ENCODE peak calls at places on chromosomes 1 and 21, in eight cellular contexts. T is lower leg skin, V is OCI-LY7, S is cardiac fibroblast, L is mammary epithelial cell, O is breast epithelium, M is AG04449, Q is fibroblast of lung. P is an unnamed sample.

GRCh38 chr1:235642021-235642942 is 7.3 kb downstream of the GNG4 start:
- DNase-seq in O (no peak), L (peak; percentile 61), T (peak; percentile 84), S (peak; percentile 52), M (no peak), V (peak; percentile 9), Q (peak; percentile 70), P (peak; percentile 42)

GRCh38 chr1:20720631-20721051 is 2.8 kb upstream of the KIF17 start:
- DNase-seq in T (peak; percentile 56), L (no peak), V (no peak), S (no peak), M (no peak), Q (no peak), O (no peak), P (no peak)

GRCh38 chr21:31895069-31895851 is 22.4 kb downstream of the HUNK start:
- DNase-seq in T (peak; percentile 71), O (no peak), L (no peak), M (no peak), S (no peak), Q (peak; percentile 19), V (no peak), P (no peak)

GRCh38 chr21:34235514-34235913 is 128.3 kb upstream of the KCNE2 start:
- DNase-seq in S (no peak), M (no peak), T (no peak), Q (no peak), O (no peak), L (no peak), V (no peak), P (no peak)

GRCh38 chr1:7989762-7990428 is 28.4 kb downstream of the PARK7 start:
- DNase-seq in L (no peak), T (no peak), O (no peak), Q (no peak), V (no peak), M (no peak), S (no peak), P (no peak)

GRCh38 chr21:35002879-35003722 is 46.0 kb downstream of the RUNX1 start:
- DNase-seq in V (no peak), M (peak; percentile 19), S (peak; percentile 89), L (peak; percentile 66), T (no peak), O (no peak), Q (peak; percentile 94), P (no peak)

GRCh38 chr1:20069932-20070331 is at the start of gene PLA2G5:
- DNase-seq in M (no peak), S (peak; percentile 6), L (no peak), V (no peak), Q (peak; percentile 79), O (no peak), T (peak; percentile 87), P (no peak)

GRCh38 chr1:8873506-8874229 is 4.8 kb downstream of the ENO1 start:
- DNase-seq in V (no peak), M (peak; percentile 86), T (peak; percentile 93), S (peak; percentile 98), Q (peak; percentile 99), O (peak; percentile 87), L (peak; percentile 99), P (peak; percentile 93)

GRCh38 chr1:206905295-206906164 is 8.3 kb downstream of the IL24 start:
- DNase-seq in Q (peak; percentile 94), T (peak; percentile 79), V (peak; percentile 70), S (peak; percentile 99), M (peak; percentile 70), L (peak; percentile 97), O (no peak), P (peak; percentile 82)

GRCh38 chr1:160366731-160367515 is at the start of gene NHLH1:
- DNase-seq in O (no peak), V (no peak), Q (no peak), M (no peak), L (no peak), T (peak; percentile 72), S (no peak), P (no peak)

GRCh38 chr1:48873944-48874343 is 97.3 kb upstream of the BEND5 start:
- DNase-seq in T (no peak), S (no peak), O (no peak), M (no peak), V (no peak), Q (no peak), L (no peak), P (no peak)

GRCh38 chr1:207941664-207942063 is 30.7 kb upstream of the CD34 start:
- DNase-seq in L (peak; percentile 23), M (no peak), Q (peak; percentile 79), O (peak; percentile 66), T (peak; percentile 95), V (no peak), S (peak; percentile 93), P (no peak)

GRCh38 chr1:117045644-117046043 is 14.5 kb upstream of the TTF2 start:
- DNase-seq in O (no peak), V (no peak), Q (no peak), L (no peak), T (no peak), M (no peak), S (peak; percentile 84), P (no peak)

GRCh38 chr1:86887479-86888162 is 26.3 kb downstream of the SELENOF start:
- DNase-seq in Q (no peak), T (no peak), V (no peak), S (no peak), O (no peak), L (no peak), M (no peak), P (no peak)

DNA sequence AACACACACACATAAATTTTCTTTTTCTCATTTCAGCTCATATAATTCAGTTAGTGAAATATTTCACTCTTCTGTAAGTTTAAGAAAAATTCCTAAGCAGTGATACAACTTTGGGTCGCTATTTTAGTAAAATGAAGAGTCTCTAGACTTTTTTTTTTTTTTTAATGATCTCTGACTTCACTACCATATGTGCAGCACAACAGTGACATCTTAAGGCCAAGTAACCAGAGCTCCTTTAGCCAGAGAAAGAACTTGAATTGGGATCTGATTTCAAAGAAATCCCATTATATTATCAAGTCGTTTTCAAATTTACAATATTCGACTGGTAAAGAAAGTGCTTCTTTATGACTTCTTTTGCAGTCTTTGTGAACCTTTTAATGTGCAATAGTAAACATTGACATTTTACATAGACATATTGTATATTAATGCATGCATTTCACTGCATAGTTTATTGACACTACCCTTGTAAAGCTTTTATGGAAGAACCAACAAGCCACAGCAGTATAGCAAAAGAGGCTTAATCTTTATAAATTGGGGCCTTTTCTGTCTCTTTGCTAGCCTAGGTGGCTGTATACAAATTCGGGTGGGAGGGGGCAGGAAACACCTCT is 62.2 kb downstream of the LRRC40 start:
- DNase-seq in S (peak; percentile 72), V (no peak), M (peak; percentile 12), O (no peak), Q (peak; percentile 38), T (no peak), L (no peak), P (peak; percentile 20)
- TF ChIP-seq CTCF in S (peak; percentile 29), V (no peak), M (peak; percentile 23), O (no peak), Q (peak; percentile 47), T (no peak), L (no peak), P (peak; percentile 25)

GRCh38 chr1:223133301-223133823 is 9.7 kb downstream of the TLR5 start:
- DNase-seq in O (no peak), Q (no peak), M (no peak), V (no peak), T (peak; percentile 82), S (no peak), L (no peak), P (no peak)
- H3K4me3 ChIP-seq in O (peak overlapping the region; percentile 49), Q (no peak overlapping the region), M (no peak overlapping the region), V (no peak overlapping the region), T (no peak overlapping the region), S (no peak overlapping the region), L (no peak overlapping the region), P (no peak overlapping the region)

DNA sequence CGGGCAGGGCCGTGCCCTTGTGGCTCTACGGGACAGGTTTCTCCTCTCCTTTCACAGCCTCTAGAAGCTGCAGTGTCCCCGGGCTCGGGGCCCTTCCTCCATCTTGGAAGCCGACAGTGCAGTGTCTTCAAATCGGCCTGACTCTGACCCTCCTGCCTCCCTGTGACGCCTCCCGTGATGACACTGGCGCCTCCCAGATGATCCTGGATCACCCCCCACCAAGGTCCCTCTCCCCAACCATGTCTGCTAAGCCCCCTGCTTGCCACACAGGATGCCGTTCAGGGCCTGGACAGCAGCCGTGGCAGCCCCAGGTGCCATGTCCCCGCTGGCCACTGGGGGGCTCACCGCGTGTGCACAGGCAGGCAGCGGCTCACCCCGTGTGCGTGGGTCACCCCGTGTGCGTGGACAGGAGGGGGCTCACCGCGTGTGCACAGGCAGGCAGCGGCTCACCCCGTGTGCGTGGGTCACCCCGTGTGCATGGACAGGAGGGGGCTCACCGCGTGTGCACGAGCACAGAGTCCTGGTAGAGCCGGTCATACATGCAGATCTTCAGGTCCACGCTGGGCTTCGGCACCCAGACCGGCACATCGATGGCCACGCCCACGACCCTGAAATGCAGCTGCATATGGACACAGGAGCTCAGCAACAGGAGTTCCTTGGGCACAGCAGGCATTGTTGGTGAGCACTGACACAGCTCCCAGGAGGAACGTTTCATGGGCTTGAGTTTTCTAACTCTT is 24.9 kb upstream of the TMEM52 start:
- DNase-seq in L (peak; percentile 17), Q (peak; percentile 22), T (no peak), O (no peak), M (no peak), V (peak; percentile 46), S (peak; percentile 18), P (no peak)
- TF ChIP-seq CTCF in L (peak; percentile 67), Q (peak; percentile 74), T (no peak), O (peak; percentile 86), M (peak; percentile 89), V (peak; percentile 80), S (peak; percentile 86), P (peak; percentile 86)

DNA sequence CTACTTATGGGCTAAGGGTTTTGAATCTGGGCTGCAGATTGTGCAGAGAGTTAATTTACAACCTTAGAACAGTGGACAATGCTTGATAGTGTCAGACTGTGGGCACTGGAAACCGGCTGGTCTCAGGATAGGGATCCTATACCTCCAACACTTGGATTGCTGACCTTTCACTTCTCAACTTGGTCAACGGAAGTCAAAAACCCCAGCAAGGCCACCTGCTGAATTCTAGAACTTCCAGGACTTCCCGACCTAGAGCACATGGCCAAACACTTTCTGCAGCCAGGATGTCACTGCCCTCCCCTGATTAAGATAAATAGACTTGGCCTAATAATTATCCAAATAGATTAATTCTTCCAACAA is 336 bp upstream of the DENND2D start:
- DNase-seq in T (no peak), L (no peak), O (no peak), M (no peak), S (no peak), V (no peak), Q (no peak), P (no peak)
- H3K4me3 ChIP-seq in T (no peak overlapping the region), L (no peak overlapping the region), O (no peak overlapping the region), M (no peak overlapping the region), S (no peak overlapping the region), V (no peak overlapping the region), Q (no peak overlapping the region), P (no peak overlapping the region)

DNA sequence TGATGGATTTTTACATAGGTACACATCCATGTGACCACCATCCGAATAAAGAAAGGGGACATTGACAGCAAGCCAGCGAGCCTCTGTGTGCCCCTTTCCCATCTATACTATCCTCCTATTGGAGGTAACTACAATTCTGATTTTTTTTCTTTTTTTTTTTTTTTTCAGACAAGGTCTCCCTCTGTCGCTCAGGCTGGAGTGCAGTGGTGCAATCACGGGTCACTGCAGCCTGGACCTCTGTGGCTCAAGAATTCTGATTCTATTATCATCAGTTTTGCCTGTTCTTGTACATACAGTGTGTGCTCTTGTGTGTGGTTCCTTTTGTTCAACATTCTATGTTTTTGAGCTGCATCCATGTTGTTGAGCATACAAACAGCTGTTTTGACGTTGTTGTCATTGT is 56.0 kb upstream of the SRSF10 start:
- DNase-seq in S (no peak), O (no peak), M (no peak), T (no peak), V (no peak), L (no peak), Q (no peak), P (no peak)
- TF ChIP-seq CTCF in S (no peak), O (no peak), M (no peak), T (no peak), V (no peak), L (no peak), Q (no peak), P (no peak)

GRCh38 chr1:47415728-47416318 is at the start of gene FOXE3:
- DNase-seq in Q (no peak), L (no peak), S (no peak), V (no peak), T (no peak), O (no peak), M (no peak), P (no peak)
- H3K4me3 ChIP-seq in Q (no peak within 1 kb of the TSS), L (no peak within 1 kb of the TSS), S (peak within 1 kb of the TSS; percentile 30), V (no peak within 1 kb of the TSS), T (no peak within 1 kb of the TSS), O (peak within 1 kb of the TSS; percentile 28), M (peak within 1 kb of the TSS; percentile 39), P (no peak within 1 kb of the TSS)